ENCODE peak calls at places on chromosome 3, in five cellular contexts. S is HFFc6, T is adrenal gland, B is stomach, K is tibial artery. D is an unnamed sample.

GRCh38 chr3:66639794-66640356 is 139.1 kb upstream of the LRIG1 start:
- DNase-seq in T (no peak), S (no peak), K (no peak), B (no peak), D (no peak)

GRCh38 chr3:30161370-30161769 is 445.0 kb upstream of the TGFBR2 start:
- DNase-seq in B (no peak), S (peak; percentile 24), K (peak; percentile 39), T (peak; percentile 42), D (no peak)

GRCh38 chr3:146382386-146382785 is 87.0 kb downstream of the PLSCR2 start:
- DNase-seq in S (peak; percentile 19), T (no peak), B (no peak), K (no peak), D (no peak)

GRCh38 chr3:62374375-62374876 is 1.1 kb upstream of the FEZF2 start:
- DNase-seq in K (no peak), S (no peak), B (no peak), T (no peak), D (no peak)

GRCh38 chr3:177300039-177300833 is 103.0 kb upstream of the TBL1XR1 start:
- DNase-seq in B (peak; percentile 69), T (no peak), K (peak; percentile 36), S (peak; percentile 9), D (no peak)

GRCh38 chr3:153130312-153130977 is 31.6 kb upstream of the RAP2B start:
- DNase-seq in S (peak; percentile 67), T (no peak), B (no peak), K (no peak), D (no peak)

GRCh38 chr3:128367726-128368125 is 99.0 kb downstream of the DNAJB8 start:
- DNase-seq in K (no peak), T (no peak), S (no peak), B (no peak), D (no peak)

GRCh38 chr3:32460031-32460749 is 42.5 kb downstream of the CMTM6 start:
- DNase-seq in K (no peak), B (no peak), T (no peak), S (no peak), D (peak; percentile 65)

GRCh38 chr3:197589545-197589944 is 33.8 kb upstream of the BDH1 start:
- DNase-seq in S (no peak), T (no peak), K (no peak), B (no peak), D (no peak)

GRCh38 chr3:120858501-120858900 is 49.5 kb upstream of the STXBP5L start:
- DNase-seq in T (no peak), S (peak; percentile 4), B (no peak), K (no peak), D (no peak)

GRCh38 chr3:66885326-66886000 is 112.6 kb upstream of the KBTBD8 start:
- DNase-seq in T (no peak), K (no peak), B (no peak), S (no peak), D (no peak)

GRCh38 chr3:57918123-57918837 is 89.9 kb upstream of the FLNB start:
- DNase-seq in B (no peak), K (no peak), S (peak; percentile 94), T (no peak), D (no peak)

GRCh38 chr3:124919756-124920155 is 14.8 kb downstream of the MUC13 start:
- DNase-seq in S (peak; percentile 62), B (no peak), T (no peak), K (no peak), D (no peak)

GRCh38 chr3:108218811-108219210 is 3.4 kb downstream of the IFT57 start:
- DNase-seq in K (no peak), B (no peak), S (no peak), T (no peak), D (no peak)

GRCh38 chr3:147354621-147355020 is 51.7 kb downstream of the ZIC4 start:
- DNase-seq in S (no peak), K (no peak), B (no peak), T (no peak), D (no peak)

GRCh38 chr3:24129549-24129948 is 184.5 kb downstream of the NR1D2 start:
- DNase-seq in K (no peak), S (no peak), B (no peak), T (no peak), D (no peak)

GRCh38 chr3:57586778-57587177 is 10.4 kb downstream of the ARF4 start:
- DNase-seq in T (no peak), S (no peak), K (no peak), B (no peak), D (no peak)

GRCh38 chr3:114809668-114810413 is 337.2 kb downstream of the ZBTB20 start:
- DNase-seq in B (no peak), T (no peak), K (no peak), S (no peak), D (no peak)

GRCh38 chr3:37491343-37491742 is 317.0 kb upstream of the LRRFIP2 start:
- DNase-seq in B (no peak), T (no peak), K (no peak), S (no peak), D (no peak)
- TF ChIP-seq CTCF in B (no peak), T (no peak), K (no peak), S (no peak), D (no peak)

GRCh38 chr3:46496745-46497555 is 826 bp upstream of the RTP3 start:
- DNase-seq in K (no peak), B (no peak), T (no peak), S (no peak), D (peak; percentile 71)
- TF ChIP-seq CTCF in K (no peak), B (no peak), T (no peak), S (peak; percentile 69), D (peak; percentile 47)

DNA sequence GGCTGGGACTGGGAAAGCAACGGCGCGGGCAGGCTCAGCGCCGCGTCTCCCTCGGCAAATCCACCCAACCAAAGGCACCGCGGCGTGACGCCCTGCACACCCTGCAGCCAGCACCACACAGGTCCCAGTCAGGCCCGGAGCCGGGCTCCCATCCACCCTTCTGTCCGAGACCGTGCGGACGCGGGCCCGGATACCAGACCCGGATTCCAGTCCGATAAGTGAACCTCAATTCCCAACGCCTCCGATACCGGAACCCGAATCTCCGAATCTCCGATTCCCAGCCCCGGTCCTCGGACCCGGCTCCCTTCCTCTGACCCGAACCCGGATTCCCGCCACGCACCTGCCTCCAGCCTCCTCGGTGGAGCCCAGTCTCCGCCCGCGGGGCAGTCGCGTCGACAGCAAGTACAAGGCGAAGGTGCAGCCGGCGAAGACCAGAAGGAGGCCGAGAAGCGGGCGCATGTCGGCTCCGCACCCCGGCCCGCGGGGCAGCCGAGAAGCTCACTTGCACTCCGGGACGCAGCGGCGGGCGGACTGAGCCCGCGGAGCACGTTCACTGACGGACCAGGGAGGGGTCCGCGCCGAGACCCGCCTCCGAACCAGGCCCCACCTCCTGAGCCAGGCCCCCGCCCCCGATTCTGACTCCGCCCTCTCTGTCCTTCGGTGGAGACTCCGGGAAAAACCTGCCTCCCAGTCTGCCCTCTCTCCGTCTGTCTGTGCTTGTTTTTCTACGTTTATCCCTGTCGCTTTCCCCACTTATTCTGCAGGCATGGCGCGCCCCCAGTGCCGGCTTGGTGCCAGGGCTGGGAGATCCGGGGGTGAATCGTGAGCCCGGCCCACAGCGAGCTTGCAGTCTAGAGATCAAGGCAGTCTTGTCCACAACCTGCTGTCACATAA is at the start of gene TMEM41A:
- DNase-seq in K (peak; percentile 92), S (peak; percentile 90), B (peak; percentile 97), T (peak; percentile 95), D (peak; percentile 98)
- TF ChIP-seq CTCF in K (no peak), S (peak; percentile 13), B (no peak), T (no peak), D (no peak)

DNA sequence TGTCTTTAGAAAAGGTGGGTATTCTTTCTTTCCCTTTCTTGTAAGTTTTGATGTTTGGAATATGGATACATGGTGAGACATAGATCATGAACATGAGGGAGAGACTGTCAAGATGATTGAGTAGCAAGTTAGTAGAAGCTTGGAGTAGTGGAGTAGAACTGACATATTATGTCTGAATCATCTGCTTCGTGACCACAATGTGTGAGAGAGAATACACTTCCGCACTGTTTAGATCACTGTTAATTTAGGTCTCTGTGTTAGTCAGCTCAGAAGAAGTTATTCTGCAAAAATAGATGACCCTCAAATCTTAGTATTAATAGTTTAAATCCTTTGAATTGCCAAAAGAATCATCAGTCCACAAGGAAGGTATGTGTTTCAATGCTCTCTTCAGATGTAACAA is 151.0 kb downstream of the OXSM start:
- DNase-seq in T (no peak), S (no peak), K (no peak), B (no peak), D (no peak)
- TF ChIP-seq CTCF in T (no peak), S (no peak), K (no peak), B (no peak), D (no peak)